ENCODE peak calls at places on chromosomes 12 and 14, in ten cellular contexts. One of them, this sample, is unnamed.

GRCh38 chr12:7090222-7090998 is 1.8 kb downstream of the C1R start:
- DNase-seq in fibroblast of lung: no peak
- DNase-seq in A172: no peak
- DNase-seq in left lung: no peak
- DNase-seq in occipital lobe: no peak
- DNase-seq in anterior cingulate cortex: no peak
- DNase-seq in central memory CD4-positive, alpha-beta T cell: no peak
- DNase-seq in hepatic stellate cell: peak
- DNase-seq in midbrain: no peak
- DNase-seq in A549: no peak
- DNase-seq in this sample: no peak

GRCh38 chr14:61754627-61755381 is 7.4 kb upstream of the SNAPC1 start:
- DNase-seq in A172: no peak
- DNase-seq in anterior cingulate cortex: no peak
- DNase-seq in left lung: no peak
- DNase-seq in hepatic stellate cell: no peak
- DNase-seq in midbrain: no peak
- DNase-seq in central memory CD4-positive, alpha-beta T cell: no peak
- DNase-seq in occipital lobe: no peak
- DNase-seq in fibroblast of lung: peak
- DNase-seq in A549: no peak
- DNase-seq in this sample: peak

GRCh38 chr14:103316723-103317122 is 17.3 kb upstream of the EIF5 start:
- DNase-seq in anterior cingulate cortex: no peak
- DNase-seq in A549: no peak
- DNase-seq in A172: no peak
- DNase-seq in fibroblast of lung: no peak
- DNase-seq in midbrain: no peak
- DNase-seq in occipital lobe: no peak
- DNase-seq in central memory CD4-positive, alpha-beta T cell: no peak
- DNase-seq in hepatic stellate cell: no peak
- DNase-seq in left lung: peak
- DNase-seq in this sample: no peak

GRCh38 chr14:55579724-55580400 is at the start of gene KTN1:
- DNase-seq in A549: peak
- DNase-seq in central memory CD4-positive, alpha-beta T cell: peak
- DNase-seq in hepatic stellate cell: peak
- DNase-seq in occipital lobe: peak
- DNase-seq in A172: peak
- DNase-seq in anterior cingulate cortex: peak
- DNase-seq in midbrain: peak
- DNase-seq in left lung: peak
- DNase-seq in fibroblast of lung: peak
- DNase-seq in this sample: peak

GRCh38 chr14:68103841-68104240 is 284.3 kb downstream of the RAD51B start:
- DNase-seq in midbrain: no peak
- DNase-seq in occipital lobe: no peak
- DNase-seq in central memory CD4-positive, alpha-beta T cell: no peak
- DNase-seq in A549: no peak
- DNase-seq in hepatic stellate cell: no peak
- DNase-seq in fibroblast of lung: peak
- DNase-seq in A172: no peak
- DNase-seq in anterior cingulate cortex: no peak
- DNase-seq in left lung: no peak
- DNase-seq in this sample: no peak

GRCh38 chr14:101068293-101068957 is 164.9 kb upstream of the RTL1 start:
- DNase-seq in hepatic stellate cell: no peak
- DNase-seq in A172: no peak
- DNase-seq in left lung: peak
- DNase-seq in midbrain: no peak
- DNase-seq in A549: no peak
- DNase-seq in anterior cingulate cortex: no peak
- DNase-seq in fibroblast of lung: no peak
- DNase-seq in central memory CD4-positive, alpha-beta T cell: no peak
- DNase-seq in occipital lobe: no peak
- DNase-seq in this sample: no peak

GRCh38 chr12:47910486-47910885 is 5.7 kb upstream of the VDR start:
- DNase-seq in central memory CD4-positive, alpha-beta T cell: no peak
- DNase-seq in fibroblast of lung: peak
- DNase-seq in occipital lobe: no peak
- DNase-seq in midbrain: no peak
- DNase-seq in A172: no peak
- DNase-seq in anterior cingulate cortex: no peak
- DNase-seq in left lung: no peak
- DNase-seq in A549: no peak
- DNase-seq in hepatic stellate cell: peak
- DNase-seq in this sample: no peak

GRCh38 chr12:19553177-19553576 is 113.9 kb downstream of the AEBP2 start:
- DNase-seq in A172: no peak
- DNase-seq in central memory CD4-positive, alpha-beta T cell: no peak
- DNase-seq in fibroblast of lung: no peak
- DNase-seq in hepatic stellate cell: no peak
- DNase-seq in midbrain: no peak
- DNase-seq in left lung: no peak
- DNase-seq in anterior cingulate cortex: no peak
- DNase-seq in occipital lobe: no peak
- DNase-seq in A549: no peak
- DNase-seq in this sample: no peak

GRCh38 chr12:93336344-93336743 is 41.4 kb upstream of the NUDT4 start:
- DNase-seq in occipital lobe: no peak
- DNase-seq in fibroblast of lung: peak
- DNase-seq in anterior cingulate cortex: no peak
- DNase-seq in central memory CD4-positive, alpha-beta T cell: no peak
- DNase-seq in A549: no peak
- DNase-seq in hepatic stellate cell: peak
- DNase-seq in midbrain: no peak
- DNase-seq in A172: peak
- DNase-seq in left lung: no peak
- DNase-seq in this sample: peak

GRCh38 chr14:66379116-66379515 is 107.1 kb upstream of the CCDC196 start:
- DNase-seq in fibroblast of lung: peak
- DNase-seq in anterior cingulate cortex: no peak
- DNase-seq in central memory CD4-positive, alpha-beta T cell: no peak
- DNase-seq in A549: no peak
- DNase-seq in occipital lobe: no peak
- DNase-seq in hepatic stellate cell: no peak
- DNase-seq in midbrain: no peak
- DNase-seq in left lung: no peak
- DNase-seq in A172: no peak
- DNase-seq in this sample: no peak